ENCODE peak calls at places on chromosomes 7 and 10, in four cellular contexts. X is fibroblast of mammary gland, W is uterus, L is choroid plexus epithelial cell. A is an unnamed sample.

GRCh38 chr10:75431180-75432111 is at the start of gene LRMDA:
- DNase-seq in X (no peak), W (peak), L (peak), A (peak)

GRCh38 chr7:38299275-38299931 is 26.0 kb upstream of the TARP start:
- DNase-seq in X (no peak), W (no peak), L (no peak), A (no peak)

GRCh38 chr7:123929107-123929506 is 4.1 kb downstream of the SPAM1 start:
- DNase-seq in X (no peak), W (no peak), L (no peak), A (no peak)

GRCh38 chr7:155840909-155841308 is 28.6 kb upstream of the SHH start:
- DNase-seq in X (no peak), W (no peak), L (no peak), A (no peak)

GRCh38 chr10:70106958-70107791 is 25.4 kb downstream of the AIFM2 start:
- DNase-seq in X (no peak), W (no peak), L (peak), A (no peak)

GRCh38 chr10:132502544-132503300 is 34.9 kb upstream of the INPP5A start:
- DNase-seq in X (no peak), W (no peak), L (no peak), A (no peak)

GRCh38 chr7:134469622-134470021 is 10.7 kb upstream of the AKR1B1 start:
- DNase-seq in X (no peak), W (no peak), L (no peak), A (no peak)

GRCh38 chr10:5524721-5525531 is at the start of gene CALML3:
- DNase-seq in X (no peak), W (no peak), L (no peak), A (no peak)

GRCh38 chr10:133378251-133379096 is 588 bp upstream of the PAOX start:
- DNase-seq in X (peak), W (peak), L (peak), A (peak)

GRCh38 chr7:155257482-155258232 is 40.0 kb upstream of the INSIG1 start:
- DNase-seq in X (peak), W (peak), L (peak), A (peak)

GRCh38 chr10:118027397-118027796 is 19.3 kb downstream of the RAB11FIP2 start:
- DNase-seq in X (no peak), W (no peak), L (no peak), A (no peak)

GRCh38 chr10:3782456-3783312 is 2.3 kb downstream of the KLF6 start:
- DNase-seq in X (peak), W (peak), L (peak), A (peak)

GRCh38 chr10:42986618-42987017 is 90.3 kb upstream of the RET start:
- DNase-seq in X (peak), W (no peak), L (no peak), A (no peak)

GRCh38 chr10:118950190-118950658 is 79.3 kb upstream of the NANOS1 start:
- DNase-seq in X (peak), W (no peak), L (peak), A (peak)

GRCh38 chr7:103539875-103540274 is 93.9 kb upstream of the SLC26A5 start:
- DNase-seq in X (no peak), W (no peak), L (no peak), A (no peak)

GRCh38 chr10:91077549-91078017 is 142.9 kb upstream of the PCGF5 start:
- DNase-seq in X (no peak), W (peak), L (peak), A (peak)

GRCh38 chr10:49240946-49241345 is 52.8 kb upstream of the TMEM273 start:
- DNase-seq in X (no peak), W (no peak), L (no peak), A (no peak)

GRCh38 chr10:123642293-123642692 is 23.9 kb upstream of the GPR26 start:
- DNase-seq in X (no peak), W (no peak), L (no peak), A (no peak)

GRCh38 chr10:48594371-48594770 is 10.5 kb downstream of the ARHGAP22 start:
- DNase-seq in X (no peak), W (no peak), L (no peak), A (no peak)

GRCh38 chr10:3385487-3385886 is 212.9 kb upstream of the PITRM1 start:
- DNase-seq in X (no peak), W (no peak), L (no peak), A (no peak)

GRCh38 chr10:125629758-125630376 is 53.1 kb downstream of the TEX36 start:
- DNase-seq in X (peak), W (no peak), L (peak), A (peak)

GRCh38 chr7:111168182-111168581 is 77.3 kb downstream of the LRRN3 start:
- DNase-seq in X (peak), W (no peak), L (peak), A (no peak)

GRCh38 chr10:17502788-17503187 is 48.4 kb upstream of the ST8SIA6 start:
- DNase-seq in X (no peak), W (no peak), L (no peak), A (no peak)

GRCh38 chr10:6065406-6065805 is 3.2 kb upstream of the IL2RA start:
- DNase-seq in X (no peak), W (no peak), L (no peak), A (no peak)

GRCh38 chr10:79048639-79049550 is 19.9 kb upstream of the ZMIZ1 start:
- DNase-seq in X (no peak), W (peak), L (no peak), A (no peak)

GRCh38 chr10:128147064-128147463 is 20.8 kb upstream of the MKI67 start:
- DNase-seq in X (peak), W (no peak), L (no peak), A (no peak)

GRCh38 chr10:109773818-109774440 is 149.4 kb downstream of the XPNPEP1 start:
- DNase-seq in X (peak), W (no peak), L (peak), A (peak)

GRCh38 chr10:21650353-21650752 is 116.3 kb downstream of the MLLT10 start:
- DNase-seq in X (no peak), W (no peak), L (no peak), A (no peak)

GRCh38 chr10:119409385-119409784 is 133.1 kb downstream of the RGS10 start:
- DNase-seq in X (no peak), W (no peak), L (no peak), A (no peak)

GRCh38 chr7:105352018-105352612 is 36.6 kb downstream of the SRPK2 start:
- DNase-seq in X (peak), W (peak), L (peak), A (peak)
- H3K4me3 ChIP-seq in X (peak), W (no peak), L (no peak), A (peak)

GRCh38 chr7:31476073-31476745 is 37.7 kb upstream of the ITPRID1 start:
- DNase-seq in X (no peak), W (no peak), L (no peak), A (no peak)
- TF ChIP-seq CTCF in X (no peak), W (no peak), L (no peak), A (no peak)

DNA sequence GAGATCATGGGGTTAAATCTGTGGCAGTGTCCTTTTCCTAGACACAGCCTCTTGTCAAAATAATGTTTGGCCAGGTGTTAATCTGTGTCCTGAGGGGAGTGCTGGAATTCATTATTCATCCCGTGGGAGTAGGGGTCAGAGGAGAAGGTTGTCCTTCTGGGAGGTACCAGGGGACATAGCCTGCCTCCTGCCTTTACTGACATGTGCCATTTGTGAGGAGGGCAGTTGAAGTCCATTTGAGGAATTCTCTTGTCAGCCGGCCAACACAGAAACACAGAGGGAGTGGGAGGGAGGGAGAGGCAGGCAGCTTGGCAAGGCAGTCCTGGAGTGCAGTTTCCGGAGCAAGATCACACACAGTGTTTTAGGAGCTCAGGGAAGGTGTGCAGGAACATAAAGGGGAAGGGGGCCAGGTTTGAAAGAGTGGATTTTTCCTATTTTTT is 368.9 kb downstream of the AUTS2 start:
- DNase-seq in X (peak), W (peak), L (no peak), A (no peak)
- H3K4me3 ChIP-seq in X (no peak), W (no peak), L (no peak), A (no peak)

GRCh38 chr10:24928163-24928562 is 24.2 kb downstream of the PRTFDC1 start:
- DNase-seq in X (no peak), W (no peak), L (no peak), A (no peak)

GRCh38 chr10:24929904-24930303 is 22.5 kb downstream of the PRTFDC1 start:
- DNase-seq in X (no peak), W (no peak), L (no peak), A (no peak)

GRCh38 chr10:24929056-24929544 is 23.3 kb downstream of the PRTFDC1 start:
- DNase-seq in X (peak), W (no peak), L (peak), A (peak)

GRCh38 chr10:24926549-24926948 is 25.9 kb downstream of the PRTFDC1 start:
- DNase-seq in X (no peak), W (no peak), L (no peak), A (no peak)

GRCh38 chr10:24925799-24926198 is 26.6 kb downstream of the PRTFDC1 start:
- DNase-seq in X (no peak), W (no peak), L (no peak), A (no peak)
- TF ChIP-seq CTCF in X (no peak), W (no peak), L (no peak), A (no peak)

GRCh38 chr7:45105588-45106188 is 5.8 kb downstream of the TBRG4 start:
- DNase-seq in X (no peak), W (no peak), L (no peak), A (no peak)
- H3K4me3 ChIP-seq in X (no peak), W (no peak), L (no peak), A (no peak)

GRCh38 chr7:142669074-142669654 is 80.1 kb upstream of the PRSS1 start:
- DNase-seq in X (peak), W (no peak), L (peak), A (peak)
- TF ChIP-seq CTCF in X (peak), W (no peak), L (peak), A (peak)

GRCh38 chr7:48617988-48618387 is 306.4 kb upstream of the CDC14C start:
- DNase-seq in X (no peak), W (no peak), L (no peak), A (no peak)
- H3K4me3 ChIP-seq in X (no peak), W (no peak), L (no peak), A (no peak)

GRCh38 chr10:31456463-31456862 is 137.4 kb downstream of the ZEB1 start:
- DNase-seq in X (no peak), W (no peak), L (peak), A (peak)

GRCh38 chr10:31458974-31459373 is 140.0 kb downstream of the ZEB1 start:
- DNase-seq in X (no peak), W (no peak), L (no peak), A (no peak)

GRCh38 chr10:31460242-31460641 is 141.2 kb downstream of the ZEB1 start:
- DNase-seq in X (no peak), W (no peak), L (no peak), A (no peak)

DNA sequence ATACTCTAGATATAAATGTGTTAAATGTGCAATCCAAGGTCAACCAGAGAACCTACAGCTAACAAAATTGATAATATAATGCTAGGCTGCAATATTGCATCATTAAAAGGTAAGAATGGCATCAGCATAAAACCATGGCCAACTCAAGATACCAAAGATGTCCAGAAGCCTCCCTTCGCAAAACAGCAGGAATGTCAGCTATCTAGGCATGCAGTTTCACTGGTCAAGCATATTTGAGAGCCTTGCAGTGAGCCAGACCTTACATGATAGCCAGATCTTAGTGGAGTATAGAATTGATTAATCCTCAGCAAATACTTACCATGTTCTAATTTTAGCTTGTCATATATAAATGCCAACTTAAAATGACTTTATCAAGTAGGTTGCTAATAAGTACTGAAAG is 138.8 kb downstream of the ZEB1 start:
- DNase-seq in X (no peak), W (no peak), L (peak), A (peak)
- TF ChIP-seq CTCF in X (no peak), W (no peak), L (no peak), A (no peak)

GRCh38 chr10:114239117-114239993 is at the start of gene VWA2:
- DNase-seq in X (no peak), W (no peak), L (no peak), A (no peak)
- H3K4me3 ChIP-seq in X (no peak), W (no peak), L (no peak), A (no peak)

GRCh38 chr10:1378473-1378872 is 322.3 kb downstream of the WDR37 start:
- DNase-seq in X (no peak), W (no peak), L (no peak), A (no peak)

GRCh38 chr10:1381339-1381738 is 325.2 kb downstream of the WDR37 start:
- DNase-seq in X (no peak), W (no peak), L (no peak), A (no peak)

GRCh38 chr10:1377756-1378397 is 321.7 kb downstream of the WDR37 start:
- DNase-seq in X (no peak), W (no peak), L (no peak), A (no peak)

GRCh38 chr10:1380075-1380793 is 324.0 kb downstream of the WDR37 start:
- DNase-seq in X (no peak), W (no peak), L (no peak), A (no peak)

DNA sequence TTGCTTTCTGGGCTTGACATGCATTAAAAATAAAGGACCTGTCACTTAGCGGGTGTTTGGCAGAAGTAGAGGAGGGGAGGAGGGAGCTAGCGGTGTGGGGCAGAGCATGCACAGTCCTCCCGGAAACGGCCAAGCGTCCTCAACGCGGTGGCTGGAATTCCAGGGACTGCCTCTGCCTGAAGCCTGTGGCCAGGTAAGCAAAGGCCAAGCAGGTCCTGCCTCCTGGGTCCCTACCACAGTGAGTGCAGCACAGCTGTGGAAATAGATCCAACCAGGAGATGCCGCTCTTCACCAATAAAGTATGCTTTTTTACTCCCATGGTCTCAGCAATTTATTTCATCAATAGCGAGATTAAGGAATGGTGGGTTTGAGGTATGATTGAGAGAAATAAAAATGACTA is 323.4 kb downstream of the WDR37 start:
- DNase-seq in X (no peak), W (no peak), L (no peak), A (no peak)
- TF ChIP-seq CTCF in X (no peak), W (no peak), L (no peak), A (no peak)